ENCODE peak calls at places on chromosome 7, in seven cellular contexts. One of them, this sample, is unnamed.

GRCh38 chr7:102203218-102203617 is 83.5 kb upstream of the SH2B2 start:
- DNase-seq in ELR: no peak
- DNase-seq in HL-60: no peak
- DNase-seq in substantia nigra: no peak
- DNase-seq in HEK293T: no peak
- DNase-seq in stimulated activated CD4-positive, alpha-beta T cell treated with anti-CD3 and anti-CD28 coated beads, Interleukin-2, amount 100 ng/mL, for 48 hours: no peak
- DNase-seq in ACHN: no peak
- DNase-seq in this sample: no peak

GRCh38 chr7:101950450-101951119 is 133.2 kb downstream of the CUX1 start:
- DNase-seq in ELR: peak
- DNase-seq in HL-60: no peak
- DNase-seq in substantia nigra: no peak
- DNase-seq in HEK293T: peak
- DNase-seq in stimulated activated CD4-positive, alpha-beta T cell treated with anti-CD3 and anti-CD28 coated beads, Interleukin-2, amount 100 ng/mL, for 48 hours: no peak
- DNase-seq in ACHN: peak
- DNase-seq in this sample: no peak

GRCh38 chr7:36563706-36564325 is 160.5 kb downstream of the AOAH start:
- DNase-seq in ELR: peak
- DNase-seq in HL-60: no peak
- DNase-seq in substantia nigra: no peak
- DNase-seq in HEK293T: no peak
- DNase-seq in stimulated activated CD4-positive, alpha-beta T cell treated with anti-CD3 and anti-CD28 coated beads, Interleukin-2, amount 100 ng/mL, for 48 hours: no peak
- DNase-seq in ACHN: no peak
- DNase-seq in this sample: no peak

GRCh38 chr7:150322114-150322832 is 882 bp upstream of the LRRC61 start:
- DNase-seq in ELR: no peak
- DNase-seq in HL-60: no peak
- DNase-seq in substantia nigra: no peak
- DNase-seq in HEK293T: no peak
- DNase-seq in stimulated activated CD4-positive, alpha-beta T cell treated with anti-CD3 and anti-CD28 coated beads, Interleukin-2, amount 100 ng/mL, for 48 hours: peak
- DNase-seq in ACHN: peak
- DNase-seq in this sample: no peak

GRCh38 chr7:143258830-143259229 is 4.4 kb upstream of the GSTK1 start:
- DNase-seq in ELR: no peak
- DNase-seq in HL-60: no peak
- DNase-seq in substantia nigra: no peak
- DNase-seq in HEK293T: no peak
- DNase-seq in stimulated activated CD4-positive, alpha-beta T cell treated with anti-CD3 and anti-CD28 coated beads, Interleukin-2, amount 100 ng/mL, for 48 hours: no peak
- DNase-seq in ACHN: no peak
- DNase-seq in this sample: no peak

GRCh38 chr7:108517951-108518350 is 8.0 kb downstream of the PNPLA8 start:
- DNase-seq in ELR: no peak
- DNase-seq in HL-60: no peak
- DNase-seq in substantia nigra: no peak
- DNase-seq in HEK293T: no peak
- DNase-seq in stimulated activated CD4-positive, alpha-beta T cell treated with anti-CD3 and anti-CD28 coated beads, Interleukin-2, amount 100 ng/mL, for 48 hours: no peak
- DNase-seq in ACHN: no peak
- DNase-seq in this sample: no peak

GRCh38 chr7:2355079-2356008 is 717 bp downstream of the EIF3B start:
- DNase-seq in ELR: peak
- DNase-seq in HL-60: peak
- DNase-seq in substantia nigra: no peak
- DNase-seq in HEK293T: no peak
- DNase-seq in stimulated activated CD4-positive, alpha-beta T cell treated with anti-CD3 and anti-CD28 coated beads, Interleukin-2, amount 100 ng/mL, for 48 hours: peak
- DNase-seq in ACHN: peak
- DNase-seq in this sample: no peak

GRCh38 chr7:39501358-39501757 is 64.8 kb upstream of the YAE1 start:
- DNase-seq in ELR: no peak
- DNase-seq in HL-60: no peak
- DNase-seq in substantia nigra: no peak
- DNase-seq in HEK293T: no peak
- DNase-seq in stimulated activated CD4-positive, alpha-beta T cell treated with anti-CD3 and anti-CD28 coated beads, Interleukin-2, amount 100 ng/mL, for 48 hours: no peak
- DNase-seq in ACHN: no peak
- DNase-seq in this sample: no peak

GRCh38 chr7:46545790-46546189 is 624.7 kb upstream of the IGFBP3 start:
- DNase-seq in ELR: peak
- DNase-seq in HL-60: no peak
- DNase-seq in substantia nigra: no peak
- DNase-seq in HEK293T: no peak
- DNase-seq in stimulated activated CD4-positive, alpha-beta T cell treated with anti-CD3 and anti-CD28 coated beads, Interleukin-2, amount 100 ng/mL, for 48 hours: no peak
- DNase-seq in ACHN: peak
- DNase-seq in this sample: no peak

GRCh38 chr7:44313016-44313415 is 12.4 kb downstream of the CAMK2B start:
- DNase-seq in ELR: no peak
- DNase-seq in HL-60: no peak
- DNase-seq in substantia nigra: no peak
- DNase-seq in HEK293T: no peak
- DNase-seq in stimulated activated CD4-positive, alpha-beta T cell treated with anti-CD3 and anti-CD28 coated beads, Interleukin-2, amount 100 ng/mL, for 48 hours: no peak
- DNase-seq in ACHN: no peak
- DNase-seq in this sample: no peak

GRCh38 chr7:151400626-151401315 is 9.1 kb downstream of the WDR86 start:
- DNase-seq in ELR: no peak
- DNase-seq in HL-60: no peak
- DNase-seq in substantia nigra: no peak
- DNase-seq in HEK293T: no peak
- DNase-seq in stimulated activated CD4-positive, alpha-beta T cell treated with anti-CD3 and anti-CD28 coated beads, Interleukin-2, amount 100 ng/mL, for 48 hours: no peak
- DNase-seq in ACHN: peak
- DNase-seq in this sample: no peak

GRCh38 chr7:46168231-46168630 is 247.2 kb upstream of the IGFBP3 start:
- DNase-seq in ELR: no peak
- DNase-seq in HL-60: no peak
- DNase-seq in substantia nigra: no peak
- DNase-seq in HEK293T: no peak
- DNase-seq in stimulated activated CD4-positive, alpha-beta T cell treated with anti-CD3 and anti-CD28 coated beads, Interleukin-2, amount 100 ng/mL, for 48 hours: no peak
- DNase-seq in ACHN: no peak
- DNase-seq in this sample: no peak

GRCh38 chr7:132368246-132368900 is 207.9 kb downstream of the PLXNA4 start:
- DNase-seq in ELR: no peak
- DNase-seq in HL-60: no peak
- DNase-seq in substantia nigra: no peak
- DNase-seq in HEK293T: no peak
- DNase-seq in stimulated activated CD4-positive, alpha-beta T cell treated with anti-CD3 and anti-CD28 coated beads, Interleukin-2, amount 100 ng/mL, for 48 hours: no peak
- DNase-seq in ACHN: no peak
- DNase-seq in this sample: no peak

GRCh38 chr7:24869572-24869971 is 110.4 kb downstream of the OSBPL3 start:
- DNase-seq in ELR: peak
- DNase-seq in HL-60: no peak
- DNase-seq in substantia nigra: no peak
- DNase-seq in HEK293T: no peak
- DNase-seq in stimulated activated CD4-positive, alpha-beta T cell treated with anti-CD3 and anti-CD28 coated beads, Interleukin-2, amount 100 ng/mL, for 48 hours: no peak
- DNase-seq in ACHN: no peak
- DNase-seq in this sample: no peak